ENCODE peak calls at places on chromosomes 11 and 22, in seven cellular contexts. M, U, S, X, F, B and D are unnamed samples.

GRCh38 chr11:73157141-73158010 is 15.3 kb upstream of the FCHSD2 start:
- DNase-seq in M (no peak), U (no peak), S (peak; percentile 81), X (no peak), F (no peak), B (no peak), D (no peak)

GRCh38 chr11:63680842-63681207 is 475 bp upstream of the RTN3 start:
- DNase-seq in M (no peak), U (no peak), S (no peak), X (no peak), F (no peak), B (no peak), D (no peak)

GRCh38 chr22:46669201-46669600 is 49.0 kb downstream of the GRAMD4 start:
- DNase-seq in M (no peak), U (no peak), S (no peak), X (no peak), F (no peak), B (no peak), D (no peak)

GRCh38 chr11:10067629-10068300 is 226.3 kb downstream of the SBF2 start:
- DNase-seq in M (no peak), U (no peak), S (no peak), X (no peak), F (no peak), B (no peak), D (no peak)

GRCh38 chr22:26674211-26675190 is 17.1 kb downstream of the MIAT start:
- DNase-seq in M (no peak), U (no peak), S (no peak), X (no peak), F (no peak), B (no peak), D (peak; percentile 14)

GRCh38 chr11:76347391-76347790 is 33.5 kb downstream of the THAP12 start:
- DNase-seq in M (no peak), U (no peak), S (no peak), X (no peak), F (no peak), B (no peak), D (no peak)

GRCh38 chr11:16863382-16863781 is 124.9 kb downstream of the C11orf58 start:
- DNase-seq in M (no peak), U (no peak), S (no peak), X (no peak), F (no peak), B (no peak), D (no peak)

GRCh38 chr11:89521792-89522191 is 30.6 kb upstream of the NOX4 start:
- DNase-seq in M (no peak), U (no peak), S (no peak), X (no peak), F (no peak), B (no peak), D (no peak)

GRCh38 chr11:116927163-116927772 is 89.8 kb upstream of the APOA1 start:
- DNase-seq in M (no peak), U (no peak), S (no peak), X (no peak), F (no peak), B (no peak), D (peak; percentile 7)

GRCh38 chr11:15976433-15977045 is 379.8 kb downstream of the SOX6 start:
- DNase-seq in M (no peak), U (no peak), S (peak; percentile 74), X (no peak), F (no peak), B (no peak), D (no peak)

GRCh38 chr22:19871023-19871844 is 16.6 kb upstream of the GNB1L start:
- DNase-seq in M (peak; percentile 1), U (no peak), S (no peak), X (no peak), F (no peak), B (no peak), D (no peak)

GRCh38 chr11:8841899-8842298 is 69.1 kb upstream of the AKIP1 start:
- DNase-seq in M (no peak), U (no peak), S (peak; percentile 42), X (no peak), F (no peak), B (no peak), D (no peak)

GRCh38 chr11:122981388-122982264 is at the start of gene BSX:
- DNase-seq in M (no peak), U (peak; percentile 75), S (peak; percentile 17), X (peak; percentile 27), F (no peak), B (no peak), D (peak; percentile 45)

GRCh38 chr11:126233391-126233790 is 21.8 kb downstream of the FAM118B start:
- DNase-seq in M (no peak), U (no peak), S (peak; percentile 78), X (no peak), F (no peak), B (no peak), D (no peak)

GRCh38 chr11:134069996-134070845 is 1.3 kb downstream of the JAM3 start:
- DNase-seq in M (no peak), U (no peak), S (no peak), X (no peak), F (no peak), B (no peak), D (no peak)

GRCh38 chr11:121421149-121421906 is 30.8 kb upstream of the SORL1 start:
- DNase-seq in M (no peak), U (peak; percentile 17), S (no peak), X (no peak), F (no peak), B (no peak), D (no peak)

GRCh38 chr22:45680932-45681700 is 9.5 kb downstream of the ATXN10 start:
- DNase-seq in M (no peak), U (no peak), S (peak; percentile 90), X (no peak), F (no peak), B (no peak), D (no peak)

GRCh38 chr22:40453676-40454075 is 83.3 kb downstream of the SGSM3 start:
- DNase-seq in M (no peak), U (no peak), S (peak; percentile 43), X (no peak), F (no peak), B (no peak), D (no peak)

GRCh38 chr11:113752932-113753331 is 20.6 kb downstream of the ZW10 start:
- DNase-seq in M (no peak), U (no peak), S (no peak), X (no peak), F (no peak), B (no peak), D (no peak)

GRCh38 chr11:27976262-27976661 is 131.7 kb downstream of the KIF18A start:
- DNase-seq in M (no peak), U (no peak), S (no peak), X (no peak), F (no peak), B (no peak), D (no peak)

GRCh38 chr11:46407635-46408034 is 16.1 kb upstream of the CHRM4 start:
- DNase-seq in M (no peak), U (no peak), S (no peak), X (no peak), F (no peak), B (no peak), D (no peak)

GRCh38 chr11:61747389-61748285 is 4.8 kb upstream of the MYRF start:
- DNase-seq in M (peak; percentile 64), U (peak; percentile 86), S (peak; percentile 59), X (peak; percentile 88), F (no peak), B (peak; percentile 64), D (peak; percentile 79)

DNA sequence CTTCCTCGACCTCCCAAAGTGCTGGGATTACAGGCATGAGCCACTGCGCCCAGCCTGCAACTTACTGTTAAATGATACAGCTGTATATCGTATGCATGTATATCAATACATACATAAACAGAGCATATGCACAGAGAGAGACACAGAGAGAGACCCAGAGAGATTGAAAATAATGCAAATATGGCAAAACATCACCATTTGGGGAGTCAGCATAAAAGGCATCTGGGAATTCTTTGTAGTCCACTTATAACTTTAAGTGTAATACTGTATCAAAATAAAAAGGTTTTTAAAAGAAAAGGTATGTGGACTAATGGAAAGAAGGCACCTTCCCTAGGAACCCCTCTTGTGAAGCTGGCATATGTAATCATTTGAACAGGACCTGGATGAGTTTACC is 21.8 kb downstream of the ALX4 start:
- DNase-seq in M (no peak), U (no peak), S (no peak), X (no peak), F (no peak), B (no peak), D (no peak)
- TF ChIP-seq POLR2A in M (no peak), U (no peak), S (no peak), X (no peak), F (no peak), B (no peak), D (no peak)

DNA sequence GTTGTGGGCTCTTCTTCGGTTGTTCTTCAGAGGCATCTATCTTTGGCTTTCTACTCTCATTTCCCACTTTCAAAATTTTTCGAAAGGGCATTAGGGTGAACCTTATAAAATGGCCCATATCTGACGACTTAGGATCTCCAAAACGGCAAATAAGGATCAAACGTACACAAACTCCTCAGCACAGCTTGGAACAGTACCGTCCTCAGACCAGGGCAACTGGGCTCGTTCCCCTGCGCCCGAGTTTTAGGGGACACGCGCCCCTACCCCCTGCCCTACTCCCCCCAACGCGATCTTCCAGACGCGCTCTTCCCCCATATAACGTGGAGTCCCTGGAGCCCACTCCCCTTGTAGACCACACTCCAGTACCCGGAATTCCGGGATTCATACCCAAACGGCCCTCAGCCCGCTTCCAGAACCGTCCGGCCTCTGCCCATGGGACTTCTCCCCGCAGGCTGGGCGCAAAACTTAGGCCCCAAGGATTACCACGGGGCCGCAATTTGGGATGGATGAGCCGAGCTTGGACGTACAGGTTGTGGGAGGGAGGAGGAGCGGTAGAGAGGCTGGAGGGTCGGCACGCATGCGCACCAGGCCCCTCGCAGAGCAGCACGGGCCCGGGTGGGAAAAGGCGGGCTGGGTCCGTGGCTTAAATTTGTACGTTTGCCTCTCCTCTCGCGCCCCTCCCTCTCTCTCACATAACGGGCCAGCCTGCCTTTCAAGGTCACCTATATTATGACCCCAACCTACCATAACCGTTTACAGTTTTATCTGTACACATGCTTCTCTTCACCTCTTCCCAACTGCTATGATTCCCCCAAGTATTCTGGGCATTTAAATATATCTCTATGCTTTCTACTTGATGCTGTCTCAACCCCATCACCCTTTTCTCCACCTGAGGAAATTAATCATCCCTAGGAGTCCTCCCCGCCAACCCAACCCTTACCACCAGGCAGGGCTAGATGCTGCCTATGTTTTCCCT is 3.4 kb downstream of the CCDC89 start:
- DNase-seq in M (peak; percentile 33), U (peak; percentile 16), S (peak; percentile 47), X (no peak), F (no peak), B (peak; percentile 58), D (peak; percentile 70)
- TF ChIP-seq POLR2A in M (no peak), U (no peak), S (no peak), X (peak; percentile 34), F (no peak), B (peak; percentile 13), D (peak; percentile 21)

DNA sequence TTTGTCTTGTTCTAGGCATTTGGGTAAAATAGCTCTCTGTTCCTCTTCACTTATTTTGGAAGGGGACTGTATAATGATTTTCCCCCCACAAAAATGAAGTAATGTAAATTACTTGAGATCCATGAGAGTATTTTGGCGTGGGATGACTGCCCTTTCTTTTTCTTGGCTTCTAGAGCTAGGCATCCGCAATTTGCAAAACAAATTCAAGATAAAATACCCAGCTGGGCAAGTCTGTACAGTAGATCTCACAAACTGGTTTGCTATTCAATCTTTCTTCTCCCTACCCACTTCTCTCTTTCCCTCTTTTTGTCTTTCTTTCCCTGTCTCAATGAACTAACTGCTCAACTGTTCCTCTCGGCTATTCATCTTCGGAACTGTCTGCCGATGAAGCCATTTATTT is 75.7 kb upstream of the MTMR2 start:
- DNase-seq in M (no peak), U (no peak), S (no peak), X (no peak), F (no peak), B (no peak), D (no peak)
- TF ChIP-seq POLR2A in M (no peak), U (no peak), S (no peak), X (no peak), F (no peak), B (no peak), D (no peak)

GRCh38 chr11:107565219-107565937 is at the start of gene ALKBH8:
- DNase-seq in M (peak; percentile 57), U (peak; percentile 71), S (peak; percentile 58), X (peak; percentile 31), F (peak; percentile 21), B (peak; percentile 71), D (peak; percentile 80)
- TF ChIP-seq POLR2A in M (no peak), U (peak; percentile 76), S (no peak), X (peak; percentile 21), F (no peak), B (no peak), D (peak; percentile 40)